ENCODE peak calls at places on chromosomes 12 and 14, in nine cellular contexts. One of them, this sample, is unnamed. For H3K4me1, the result is how much of the 10 kb centered on the place peaks cover.

GRCh38 chr14:103536693-103537092 is 7.7 kb downstream of the TRMT61A start:
- DNase-seq in psoas muscle: no peak
- DNase-seq in lung: no peak
- DNase-seq in CD8-positive, alpha-beta T cell: no peak
- DNase-seq in right cardiac atrium: peak
- DNase-seq in right atrium auricular region: no peak
- DNase-seq in Panc1: no peak
- DNase-seq in neural progenitor cell: no peak
- DNase-seq in ascending aorta: no peak
- DNase-seq in this sample: no peak

GRCh38 chr12:67002711-67003110 is 266.4 kb upstream of the CAND1 start:
- DNase-seq in Panc1: no peak
- DNase-seq in right atrium auricular region: no peak
- DNase-seq in neural progenitor cell: no peak
- DNase-seq in CD8-positive, alpha-beta T cell: no peak
- DNase-seq in right cardiac atrium: no peak
- DNase-seq in lung: no peak
- DNase-seq in ascending aorta: no peak
- DNase-seq in psoas muscle: no peak
- DNase-seq in this sample: no peak

GRCh38 chr14:22386924-22387775 is 201.9 kb downstream of the DAD1 start:
- DNase-seq in right cardiac atrium: peak
- DNase-seq in ascending aorta: no peak
- DNase-seq in Panc1: peak
- DNase-seq in lung: peak
- DNase-seq in neural progenitor cell: peak
- DNase-seq in right atrium auricular region: peak
- DNase-seq in CD8-positive, alpha-beta T cell: peak
- DNase-seq in psoas muscle: no peak
- DNase-seq in this sample: peak

GRCh38 chr12:41621288-41621687 is 433.2 kb downstream of the PDZRN4 start:
- DNase-seq in ascending aorta: no peak
- DNase-seq in right atrium auricular region: no peak
- DNase-seq in Panc1: no peak
- DNase-seq in lung: no peak
- DNase-seq in CD8-positive, alpha-beta T cell: no peak
- DNase-seq in psoas muscle: no peak
- DNase-seq in neural progenitor cell: no peak
- DNase-seq in right cardiac atrium: no peak
- DNase-seq in this sample: no peak

GRCh38 chr14:79587194-79587593 is 624.1 kb downstream of the DIO2 start:
- DNase-seq in psoas muscle: no peak
- DNase-seq in lung: no peak
- DNase-seq in right cardiac atrium: peak
- DNase-seq in CD8-positive, alpha-beta T cell: no peak
- DNase-seq in ascending aorta: no peak
- DNase-seq in neural progenitor cell: no peak
- DNase-seq in Panc1: no peak
- DNase-seq in right atrium auricular region: no peak
- DNase-seq in this sample: no peak

GRCh38 chr12:120321382-120322202 is 6.0 kb downstream of the PLA2G1B start:
- DNase-seq in right atrium auricular region: no peak
- DNase-seq in right cardiac atrium: no peak
- DNase-seq in CD8-positive, alpha-beta T cell: no peak
- DNase-seq in lung: no peak
- DNase-seq in psoas muscle: no peak
- DNase-seq in Panc1: no peak
- DNase-seq in ascending aorta: no peak
- DNase-seq in neural progenitor cell: no peak
- DNase-seq in this sample: no peak

GRCh38 chr12:51972849-51973273 is 21.4 kb downstream of the ACVR1B start:
- DNase-seq in neural progenitor cell: no peak
- DNase-seq in ascending aorta: peak
- DNase-seq in right atrium auricular region: peak
- DNase-seq in CD8-positive, alpha-beta T cell: peak
- DNase-seq in psoas muscle: no peak
- DNase-seq in lung: peak
- DNase-seq in right cardiac atrium: peak
- DNase-seq in Panc1: no peak
- DNase-seq in this sample: peak

GRCh38 chr12:84638811-84639368 is 273.7 kb downstream of the SLC6A15 start:
- DNase-seq in CD8-positive, alpha-beta T cell: no peak
- DNase-seq in ascending aorta: no peak
- DNase-seq in neural progenitor cell: no peak
- DNase-seq in right atrium auricular region: no peak
- DNase-seq in lung: no peak
- DNase-seq in right cardiac atrium: no peak
- DNase-seq in psoas muscle: no peak
- DNase-seq in Panc1: no peak
- DNase-seq in this sample: no peak

GRCh38 chr12:2268478-2269286 is 215.9 kb downstream of the CACNA1C start:
- DNase-seq in right atrium auricular region: no peak
- DNase-seq in ascending aorta: no peak
- DNase-seq in psoas muscle: no peak
- DNase-seq in neural progenitor cell: no peak
- DNase-seq in CD8-positive, alpha-beta T cell: no peak
- DNase-seq in Panc1: no peak
- DNase-seq in right cardiac atrium: no peak
- DNase-seq in lung: no peak
- DNase-seq in this sample: no peak

GRCh38 chr12:87953257-87953860 is 75.8 kb downstream of the C12orf50 start:
- DNase-seq in right cardiac atrium: no peak
- DNase-seq in CD8-positive, alpha-beta T cell: no peak
- DNase-seq in ascending aorta: no peak
- DNase-seq in psoas muscle: no peak
- DNase-seq in Panc1: peak
- DNase-seq in neural progenitor cell: peak
- DNase-seq in lung: no peak
- DNase-seq in right atrium auricular region: no peak
- DNase-seq in this sample: no peak

GRCh38 chr14:93009471-93010117 is 86.6 kb downstream of the CHGA start:
- DNase-seq in right cardiac atrium: peak
- DNase-seq in ascending aorta: no peak
- DNase-seq in CD8-positive, alpha-beta T cell: no peak
- DNase-seq in right atrium auricular region: peak
- DNase-seq in Panc1: no peak
- DNase-seq in neural progenitor cell: no peak
- DNase-seq in lung: no peak
- DNase-seq in psoas muscle: peak
- DNase-seq in this sample: peak

GRCh38 chr14:93011650-93012317 is 88.8 kb downstream of the CHGA start:
- DNase-seq in lung: no peak
- DNase-seq in CD8-positive, alpha-beta T cell: no peak
- DNase-seq in psoas muscle: no peak
- DNase-seq in Panc1: no peak
- DNase-seq in right cardiac atrium: no peak
- DNase-seq in right atrium auricular region: no peak
- DNase-seq in neural progenitor cell: no peak
- DNase-seq in ascending aorta: no peak
- DNase-seq in this sample: no peak

GRCh38 chr14:93010118-93010475 is 87.1 kb downstream of the CHGA start:
- DNase-seq in right atrium auricular region: no peak
- DNase-seq in Panc1: no peak
- DNase-seq in right cardiac atrium: no peak
- DNase-seq in CD8-positive, alpha-beta T cell: no peak
- DNase-seq in ascending aorta: no peak
- DNase-seq in lung: no peak
- DNase-seq in psoas muscle: no peak
- DNase-seq in neural progenitor cell: no peak
- DNase-seq in this sample: no peak

GRCh38 chr14:93012516-93013367 is 89.8 kb downstream of the CHGA start:
- DNase-seq in psoas muscle: no peak
- DNase-seq in CD8-positive, alpha-beta T cell: no peak
- DNase-seq in right atrium auricular region: no peak
- DNase-seq in lung: no peak
- DNase-seq in ascending aorta: no peak
- DNase-seq in neural progenitor cell: no peak
- DNase-seq in right cardiac atrium: no peak
- DNase-seq in Panc1: no peak
- DNase-seq in this sample: no peak

GRCh38 chr14:93010543-93011541 is 87.9 kb downstream of the CHGA start:
- DNase-seq in neural progenitor cell: no peak
- DNase-seq in CD8-positive, alpha-beta T cell: no peak
- DNase-seq in right atrium auricular region: peak
- DNase-seq in psoas muscle: no peak
- DNase-seq in ascending aorta: no peak
- DNase-seq in lung: no peak
- DNase-seq in Panc1: no peak
- DNase-seq in right cardiac atrium: no peak
- DNase-seq in this sample: no peak
- H3K4me1 ChIP-seq in neural progenitor cell: under half
- H3K4me1 ChIP-seq in CD8-positive, alpha-beta T cell: under half
- H3K4me1 ChIP-seq in right atrium auricular region: half or more
- H3K4me1 ChIP-seq in psoas muscle: under half
- H3K4me1 ChIP-seq in ascending aorta: under half
- H3K4me1 ChIP-seq in lung: under half
- H3K4me1 ChIP-seq in Panc1: under half
- H3K4me1 ChIP-seq in right cardiac atrium: half or more
- H3K4me1 ChIP-seq in this sample: half or more

GRCh38 chr12:101779626-101780025 is 40.4 kb upstream of the SYCP3 start:
- DNase-seq in neural progenitor cell: no peak
- DNase-seq in right cardiac atrium: no peak
- DNase-seq in CD8-positive, alpha-beta T cell: no peak
- DNase-seq in ascending aorta: no peak
- DNase-seq in psoas muscle: no peak
- DNase-seq in lung: no peak
- DNase-seq in right atrium auricular region: no peak
- DNase-seq in Panc1: no peak
- DNase-seq in this sample: no peak

GRCh38 chr12:101779200-101779599 is 39.9 kb upstream of the SYCP3 start:
- DNase-seq in lung: no peak
- DNase-seq in CD8-positive, alpha-beta T cell: no peak
- DNase-seq in psoas muscle: no peak
- DNase-seq in right cardiac atrium: no peak
- DNase-seq in right atrium auricular region: no peak
- DNase-seq in Panc1: no peak
- DNase-seq in ascending aorta: no peak
- DNase-seq in neural progenitor cell: no peak
- DNase-seq in this sample: no peak

GRCh38 chr12:101781834-101782543 is 42.7 kb upstream of the SYCP3 start:
- DNase-seq in CD8-positive, alpha-beta T cell: no peak
- DNase-seq in Panc1: no peak
- DNase-seq in right atrium auricular region: no peak
- DNase-seq in neural progenitor cell: no peak
- DNase-seq in ascending aorta: no peak
- DNase-seq in right cardiac atrium: no peak
- DNase-seq in psoas muscle: no peak
- DNase-seq in lung: no peak
- DNase-seq in this sample: no peak

GRCh38 chr12:101782544-101782855 is 43.2 kb upstream of the SYCP3 start:
- DNase-seq in psoas muscle: no peak
- DNase-seq in right cardiac atrium: no peak
- DNase-seq in right atrium auricular region: no peak
- DNase-seq in ascending aorta: no peak
- DNase-seq in Panc1: no peak
- DNase-seq in neural progenitor cell: no peak
- DNase-seq in lung: no peak
- DNase-seq in CD8-positive, alpha-beta T cell: no peak
- DNase-seq in this sample: no peak

GRCh38 chr12:101780599-101780998 is 41.3 kb upstream of the SYCP3 start:
- DNase-seq in lung: no peak
- DNase-seq in right atrium auricular region: no peak
- DNase-seq in ascending aorta: no peak
- DNase-seq in Panc1: no peak
- DNase-seq in CD8-positive, alpha-beta T cell: no peak
- DNase-seq in right cardiac atrium: no peak
- DNase-seq in neural progenitor cell: no peak
- DNase-seq in psoas muscle: no peak
- DNase-seq in this sample: no peak
- H3K4me1 ChIP-seq in lung: under half
- H3K4me1 ChIP-seq in right atrium auricular region: under half
- H3K4me1 ChIP-seq in ascending aorta: under half
- H3K4me1 ChIP-seq in Panc1: under half
- H3K4me1 ChIP-seq in CD8-positive, alpha-beta T cell: under half
- H3K4me1 ChIP-seq in right cardiac atrium: under half
- H3K4me1 ChIP-seq in neural progenitor cell: under half
- H3K4me1 ChIP-seq in psoas muscle: under half
- H3K4me1 ChIP-seq in this sample: under half

GRCh38 chr14:60760648-60761364 is 26.2 kb downstream of the MNAT1 start:
- DNase-seq in ascending aorta: no peak
- DNase-seq in CD8-positive, alpha-beta T cell: no peak
- DNase-seq in Panc1: no peak
- DNase-seq in right cardiac atrium: no peak
- DNase-seq in neural progenitor cell: no peak
- DNase-seq in psoas muscle: no peak
- DNase-seq in lung: no peak
- DNase-seq in right atrium auricular region: no peak
- DNase-seq in this sample: no peak
- H3K4me1 ChIP-seq in ascending aorta: under half
- H3K4me1 ChIP-seq in CD8-positive, alpha-beta T cell: under half
- H3K4me1 ChIP-seq in Panc1: under half
- H3K4me1 ChIP-seq in right cardiac atrium: under half
- H3K4me1 ChIP-seq in neural progenitor cell: under half
- H3K4me1 ChIP-seq in psoas muscle: half or more
- H3K4me1 ChIP-seq in lung: under half
- H3K4me1 ChIP-seq in right atrium auricular region: under half
- H3K4me1 ChIP-seq in this sample: under half

GRCh38 chr12:55827806-55828205 is 1.6 kb downstream of the DNAJC14 start:
- DNase-seq in psoas muscle: no peak
- DNase-seq in CD8-positive, alpha-beta T cell: no peak
- DNase-seq in Panc1: no peak
- DNase-seq in right atrium auricular region: no peak
- DNase-seq in ascending aorta: no peak
- DNase-seq in neural progenitor cell: no peak
- DNase-seq in right cardiac atrium: no peak
- DNase-seq in lung: no peak
- DNase-seq in this sample: no peak
- H3K4me1 ChIP-seq in psoas muscle: under half
- H3K4me1 ChIP-seq in CD8-positive, alpha-beta T cell: under half
- H3K4me1 ChIP-seq in Panc1: under half
- H3K4me1 ChIP-seq in right atrium auricular region: half or more
- H3K4me1 ChIP-seq in ascending aorta: under half
- H3K4me1 ChIP-seq in neural progenitor cell: under half
- H3K4me1 ChIP-seq in right cardiac atrium: under half
- H3K4me1 ChIP-seq in lung: under half
- H3K4me1 ChIP-seq in this sample: half or more

GRCh38 chr12:108623577-108623976 is 10.1 kb downstream of the SELPLG start:
- DNase-seq in psoas muscle: peak
- DNase-seq in right atrium auricular region: no peak
- DNase-seq in Panc1: no peak
- DNase-seq in right cardiac atrium: no peak
- DNase-seq in lung: no peak
- DNase-seq in CD8-positive, alpha-beta T cell: no peak
- DNase-seq in neural progenitor cell: no peak
- DNase-seq in ascending aorta: no peak
- DNase-seq in this sample: no peak
- H3K4me1 ChIP-seq in psoas muscle: under half
- H3K4me1 ChIP-seq in right atrium auricular region: under half
- H3K4me1 ChIP-seq in Panc1: under half
- H3K4me1 ChIP-seq in right cardiac atrium: under half
- H3K4me1 ChIP-seq in lung: under half
- H3K4me1 ChIP-seq in CD8-positive, alpha-beta T cell: half or more
- H3K4me1 ChIP-seq in neural progenitor cell: under half
- H3K4me1 ChIP-seq in ascending aorta: under half
- H3K4me1 ChIP-seq in this sample: under half